ENCODE peak calls at places on chromosomes 11 and 22, in nine cellular contexts. L is BJ, O is astrocyte of the cerebellum, Z is DND-41, B is heart right ventricle, K is AG04449, A is MM.1S, V is coronary artery, J is cardiac muscle cell. F is an unnamed sample.

GRCh38 chr11:128555606-128556005 is 31.8 kb downstream of the ETS1 start:
- DNase-seq in B (no peak), L (no peak), O (no peak), Z (no peak), J (peak), A (no peak), K (no peak), V (no peak), F (no peak)

GRCh38 chr11:127993788-127994187 is 593.6 kb downstream of the ETS1 start:
- DNase-seq in K (no peak), J (no peak), O (no peak), A (no peak), L (no peak), B (no peak), V (no peak), Z (no peak), F (no peak)

GRCh38 chr11:32960553-32961164 is 55.0 kb upstream of the DEPDC7 start:
- DNase-seq in J (peak), K (peak), B (no peak), Z (no peak), L (peak), A (peak), V (no peak), O (peak), F (peak)

GRCh38 chr22:37801946-37802309 is 5.8 kb upstream of the GCAT start:
- DNase-seq in A (no peak), V (no peak), Z (peak), J (no peak), K (no peak), B (no peak), L (no peak), O (no peak), F (no peak)

GRCh38 chr11:96045622-96046456 is 121.9 kb upstream of the MTMR2 start:
- DNase-seq in B (peak), L (peak), K (peak), O (peak), J (peak), V (peak), A (peak), Z (no peak), F (peak)

GRCh38 chr11:44178381-44178780 is 82.9 kb downstream of the EXT2 start:
- DNase-seq in B (peak), Z (no peak), O (no peak), K (peak), J (peak), A (no peak), V (no peak), L (peak), F (no peak)

GRCh38 chr11:77071671-77072605 is 5.2 kb downstream of the CAPN5 start:
- DNase-seq in J (no peak), K (no peak), V (peak), Z (no peak), O (no peak), B (no peak), L (no peak), A (no peak), F (no peak)

GRCh38 chr11:78744202-78744601 is 169.5 kb upstream of the NARS2 start:
- DNase-seq in B (no peak), L (no peak), Z (no peak), A (no peak), V (no peak), J (no peak), K (no peak), O (no peak), F (no peak)

GRCh38 chr11:76824980-76825725 is 35.6 kb upstream of the ACER3 start:
- DNase-seq in V (no peak), A (no peak), J (no peak), K (no peak), Z (no peak), L (no peak), B (no peak), O (no peak), F (no peak)

GRCh38 chr22:28864878-28865596 is 18.3 kb upstream of the ZNRF3 start:
- DNase-seq in L (no peak), K (no peak), Z (no peak), V (no peak), B (no peak), A (no peak), J (no peak), O (no peak), F (no peak)

GRCh38 chr11:123173040-123173855 is 21.8 kb downstream of the CLMP start:
- DNase-seq in Z (no peak), B (no peak), K (peak), L (peak), V (no peak), J (no peak), O (peak), A (no peak), F (peak)

GRCh38 chr11:27076121-27076589 is 35.5 kb downstream of the BBOX1 start:
- DNase-seq in L (no peak), J (peak), B (no peak), K (no peak), Z (no peak), O (no peak), A (no peak), V (no peak), F (no peak)

GRCh38 chr11:68756171-68756766 is 4.9 kb upstream of the TESMIN start:
- DNase-seq in A (no peak), V (no peak), K (no peak), O (no peak), B (no peak), J (no peak), L (no peak), Z (no peak), F (no peak)

GRCh38 chr11:45444796-45445195 is 158.7 kb upstream of the SYT13 start:
- DNase-seq in K (no peak), L (no peak), J (no peak), B (no peak), O (no peak), V (no peak), A (no peak), Z (no peak), F (no peak)

GRCh38 chr11:110147965-110148709 is 54.9 kb downstream of the ZC3H12C start:
- DNase-seq in O (peak), A (no peak), V (no peak), L (no peak), J (no peak), K (peak), B (no peak), Z (no peak), F (peak)

GRCh38 chr11:62124186-62125113 is 639 bp downstream of the INCENP start:
- DNase-seq in B (peak), J (peak), K (no peak), O (no peak), V (peak), Z (peak), A (peak), L (no peak), F (no peak)

GRCh38 chr11:123409456-123409801 is 20.6 kb upstream of the GRAMD1B start:
- DNase-seq in O (no peak), J (no peak), Z (no peak), V (no peak), L (no peak), B (no peak), A (no peak), K (no peak), F (no peak)

GRCh38 chr11:104522650-104523049 is 358.7 kb upstream of the PDGFD start:
- DNase-seq in J (no peak), O (no peak), A (no peak), L (no peak), B (no peak), Z (no peak), K (no peak), V (no peak), F (no peak)
- H3K4me3 ChIP-seq in J (no peak), O (no peak), A (no peak), L (no peak), B (no peak), Z (no peak), K (no peak), V (no peak), F (no peak)

GRCh38 chr11:4606231-4607015 is 1.6 kb downstream of the TRIM68 start:
- DNase-seq in Z (no peak), L (no peak), J (no peak), O (peak), B (no peak), K (no peak), A (no peak), V (no peak), F (no peak)

GRCh38 chr11:4605057-4605456 is 3.0 kb downstream of the TRIM68 start:
- DNase-seq in J (no peak), L (no peak), O (no peak), V (no peak), Z (no peak), K (no peak), B (no peak), A (no peak), F (no peak)

GRCh38 chr11:4610258-4610935 is 2.4 kb upstream of the TRIM68 start:
- DNase-seq in Z (no peak), B (peak), A (peak), J (no peak), L (no peak), K (no peak), O (no peak), V (no peak), F (no peak)

GRCh38 chr11:4607111-4607510 is 920 bp downstream of the TRIM68 start:
- DNase-seq in O (no peak), Z (no peak), B (no peak), A (no peak), V (no peak), L (no peak), J (no peak), K (no peak), F (no peak)

DNA sequence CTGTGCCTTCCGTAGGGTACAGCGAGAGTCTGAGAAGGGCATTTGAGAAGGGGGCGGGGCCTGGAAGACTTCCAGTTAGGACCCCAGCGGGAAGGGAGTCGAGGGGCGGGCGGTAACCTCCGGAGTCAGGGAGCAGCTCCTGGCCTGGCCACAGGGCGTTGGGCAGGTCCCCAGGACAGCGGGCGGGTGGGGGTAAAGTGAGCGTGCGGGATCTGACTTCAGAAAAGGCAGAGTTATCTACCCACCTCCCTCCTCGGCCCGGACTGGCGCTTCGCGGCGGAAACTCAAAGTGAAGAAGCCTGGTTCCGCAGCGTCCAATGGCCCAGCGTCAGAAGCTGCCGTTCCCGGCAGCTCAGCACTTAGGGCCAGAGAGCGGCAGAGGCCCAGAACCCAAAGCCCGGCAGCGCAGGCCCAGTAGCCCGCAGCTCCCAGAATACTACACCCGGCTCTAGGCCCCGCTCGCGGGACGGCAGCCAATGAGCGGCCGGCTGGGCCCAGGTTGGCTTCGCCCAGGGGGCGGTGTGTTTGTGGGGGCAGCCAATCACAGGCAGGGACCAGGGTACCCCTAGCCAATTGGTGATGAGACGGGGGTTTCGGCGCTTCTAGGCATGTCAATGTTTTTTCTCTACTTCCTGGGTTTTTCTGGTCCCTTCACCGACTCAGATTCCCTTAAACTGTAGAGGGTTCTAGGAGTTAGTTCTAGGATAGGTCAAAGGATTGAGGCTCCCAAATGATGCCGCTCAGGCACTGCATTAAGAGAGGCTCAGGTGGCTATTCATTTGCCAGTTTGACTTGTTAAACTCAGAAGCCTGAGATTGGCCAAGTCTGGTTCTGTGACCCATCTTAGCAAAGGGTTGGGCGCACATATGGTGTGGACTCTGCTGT is at the start of gene TRIM68:
- DNase-seq in K (peak), J (peak), L (peak), A (peak), O (peak), Z (peak), V (peak), B (peak), F (peak)
- TF ChIP-seq CTCF in K (no peak), J (no peak), L (no peak), A (no peak), O (no peak), Z (no peak), V (no peak), B (no peak), F (no peak)

GRCh38 chr11:120501440-120501839 is 10.1 kb upstream of the GRIK4 start:
- DNase-seq in J (no peak), K (no peak), Z (no peak), V (no peak), L (no peak), A (no peak), O (no peak), B (no peak), F (no peak)
- H3K4me3 ChIP-seq in J (no peak), K (no peak), Z (no peak), V (no peak), L (no peak), A (no peak), O (no peak), B (no peak), F (no peak)

DNA sequence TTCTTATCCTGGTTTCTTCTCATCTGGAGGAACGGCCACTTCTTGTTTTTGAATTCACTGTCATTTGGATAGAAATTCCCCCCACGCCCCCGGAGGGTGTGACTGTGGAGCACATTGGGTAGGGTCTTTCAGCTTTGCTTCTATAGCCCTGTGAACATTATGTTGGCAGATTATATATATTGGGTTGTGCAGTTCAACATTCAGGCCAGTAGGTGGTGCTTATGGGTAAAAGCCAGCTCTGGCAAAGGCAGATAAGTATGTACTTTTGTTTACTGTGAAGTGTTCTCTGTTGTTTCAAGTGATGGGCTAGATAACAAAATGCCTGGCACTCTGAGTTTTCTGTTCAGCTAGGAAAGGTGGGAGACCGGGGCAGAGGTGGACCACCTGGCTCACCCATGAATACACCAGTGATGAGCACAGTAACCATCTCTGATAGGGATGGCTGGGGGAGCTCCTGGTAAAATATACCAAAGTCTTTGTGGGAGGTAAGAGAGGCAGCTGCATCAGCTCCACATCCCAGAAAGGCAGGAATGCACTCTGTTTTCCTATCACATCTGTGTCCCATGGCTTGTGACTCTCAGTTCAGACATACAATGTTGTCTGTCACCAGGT is 1348.2 kb upstream of the RAG2 start:
- DNase-seq in J (peak), K (no peak), A (peak), O (peak), B (no peak), Z (peak), V (no peak), L (no peak), F (no peak)
- TF ChIP-seq CTCF in J (peak), K (peak), A (peak), O (peak), B (peak), Z (peak), V (no peak), L (peak), F (peak)

GRCh38 chr11:2400069-2400760 is at the start of gene TSSC4:
- DNase-seq in V (peak), A (peak), O (peak), L (peak), J (peak), B (peak), Z (peak), K (peak), F (peak)

GRCh38 chr11:2399488-2400068 is 972 bp upstream of the TSSC4 start:
- DNase-seq in B (no peak), J (no peak), L (no peak), A (peak), Z (peak), V (peak), K (no peak), O (no peak), F (no peak)

GRCh38 chr11:2400761-2401435 is 348 bp downstream of the TSSC4 start:
- DNase-seq in O (no peak), A (no peak), J (no peak), Z (no peak), K (no peak), V (no peak), L (no peak), B (no peak), F (no peak)

GRCh38 chr11:2397005-2397404 is 3.5 kb upstream of the TSSC4 start:
- DNase-seq in L (no peak), Z (no peak), K (no peak), J (no peak), B (no peak), A (no peak), O (no peak), V (no peak), F (no peak)

GRCh38 chr11:2398664-2399355 is 1.7 kb upstream of the TSSC4 start:
- DNase-seq in J (no peak), O (no peak), A (no peak), L (no peak), V (no peak), K (no peak), B (no peak), Z (no peak), F (no peak)
- H3K4me3 ChIP-seq in J (no peak), O (peak), A (peak), L (peak), V (peak), K (peak), B (no peak), Z (peak), F (peak)

DNA sequence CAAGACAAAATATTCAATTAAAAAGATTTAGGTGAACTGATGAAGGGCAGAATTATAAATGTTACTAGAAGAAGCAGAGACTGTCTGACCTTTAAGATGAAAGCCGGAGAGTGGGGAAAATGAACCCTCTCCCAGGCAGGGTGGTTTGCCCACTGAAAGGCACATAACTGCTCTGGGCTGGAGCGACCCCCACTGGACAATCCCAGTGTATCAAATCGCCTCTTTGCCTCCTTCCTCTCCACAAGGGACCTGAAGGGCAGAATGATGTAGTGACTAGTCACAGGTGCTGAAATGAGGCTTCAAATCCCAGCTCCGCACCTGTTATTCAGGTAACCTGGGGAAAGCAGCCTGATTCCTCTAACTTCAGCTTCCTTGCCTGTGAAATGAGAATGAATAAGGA is 69.0 kb downstream of the EFCAB6 start:
- DNase-seq in Z (no peak), K (no peak), V (no peak), A (peak), B (no peak), J (peak), O (no peak), L (no peak), F (no peak)
- TF ChIP-seq CTCF in Z (no peak), K (no peak), V (no peak), A (peak), B (no peak), J (peak), O (peak), L (no peak), F (peak)

DNA sequence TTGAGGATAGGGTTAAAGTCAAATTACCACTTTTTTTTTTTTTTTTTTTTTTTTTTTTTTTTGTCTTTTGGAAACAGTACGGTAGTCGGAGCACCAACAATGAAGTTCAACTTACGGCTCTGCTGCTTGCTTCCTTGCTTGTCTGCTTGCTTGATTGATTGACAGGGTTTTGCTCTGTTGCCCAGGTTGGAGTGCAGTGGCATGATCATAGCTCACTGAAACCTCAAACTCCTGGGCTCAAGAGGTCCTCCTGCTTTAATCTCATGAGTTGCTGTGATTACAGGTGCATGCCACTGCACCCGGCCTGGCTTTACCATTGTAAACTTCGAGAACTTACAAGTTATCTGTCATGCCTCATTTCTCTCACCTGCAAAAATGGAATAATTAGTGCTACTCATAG is 5.8 kb downstream of the SGSM3 start:
- DNase-seq in O (no peak), J (no peak), L (no peak), Z (no peak), K (no peak), V (no peak), A (no peak), B (no peak), F (no peak)
- H3K4me3 ChIP-seq in O (no peak), J (no peak), L (no peak), Z (no peak), K (no peak), V (no peak), A (no peak), B (no peak), F (no peak)

DNA sequence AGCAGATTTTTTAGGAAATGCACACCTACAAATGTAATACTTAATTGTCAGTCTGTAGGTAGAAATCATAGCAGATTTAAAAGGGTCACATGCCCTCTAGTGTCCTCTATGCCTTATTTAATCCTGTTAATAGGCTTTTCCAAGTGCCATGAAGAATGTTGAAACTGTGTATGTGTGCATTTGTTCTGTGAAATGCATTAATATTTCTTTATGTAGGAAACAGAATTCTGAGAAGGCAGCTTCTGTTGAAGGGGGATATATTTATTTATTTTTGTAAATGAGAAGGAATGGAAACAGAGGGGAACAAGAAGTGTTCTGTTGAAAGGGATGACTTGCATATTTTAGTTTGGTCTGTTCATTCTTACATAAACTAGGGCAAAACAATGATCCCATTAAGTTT is 51.0 kb downstream of the SVIP start:
- DNase-seq in Z (no peak), O (no peak), A (peak), L (no peak), B (no peak), V (no peak), J (no peak), K (no peak), F (no peak)
- TF ChIP-seq CTCF in Z (peak), O (no peak), A (peak), L (no peak), B (no peak), V (no peak), J (no peak), K (no peak), F (no peak)

DNA sequence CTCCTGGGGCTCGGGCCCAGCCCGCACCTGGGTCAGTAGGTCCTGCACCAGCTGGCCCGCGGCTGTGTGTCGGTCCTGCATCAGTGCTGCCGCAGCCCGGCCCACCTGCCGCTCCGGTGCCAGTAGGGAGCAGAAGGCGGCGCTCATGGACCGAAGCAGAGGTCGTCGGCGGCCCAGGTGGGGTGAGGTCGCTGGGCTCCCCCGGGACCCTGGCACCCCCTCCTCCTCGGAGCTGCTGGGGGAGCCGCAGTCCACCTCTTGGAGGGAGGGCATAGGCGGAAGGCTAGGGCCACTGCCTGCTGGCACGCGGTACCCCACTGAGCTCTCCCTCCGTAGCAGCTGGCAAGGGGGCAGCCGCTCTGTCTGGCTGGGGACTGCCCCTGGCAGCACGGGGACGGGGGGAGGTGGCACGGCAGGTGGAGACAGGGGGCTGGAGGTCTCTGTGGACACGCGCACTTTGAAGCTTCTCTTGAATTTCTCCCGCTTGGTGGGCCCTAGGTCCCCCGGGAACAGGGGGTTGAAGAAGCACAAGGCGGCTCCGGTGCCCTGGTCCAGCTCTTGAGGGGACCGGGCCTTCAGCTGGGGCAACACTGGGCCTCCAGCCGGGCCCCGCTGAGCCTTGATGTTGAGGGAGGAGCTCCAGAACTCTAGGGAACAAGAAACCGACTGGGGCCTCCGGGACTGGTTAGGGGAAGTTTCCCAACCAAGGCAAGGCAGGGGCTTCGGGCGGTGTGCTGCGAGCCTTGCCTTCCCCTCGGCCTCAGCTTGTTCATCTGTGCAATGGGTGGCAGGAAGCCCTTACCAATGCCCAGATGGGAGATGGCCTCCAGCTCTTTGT is 1.4 kb downstream of the RIN1 start:
- DNase-seq in Z (no peak), K (no peak), L (no peak), J (no peak), A (no peak), O (no peak), B (no peak), V (peak), F (no peak)
- H3K4me3 ChIP-seq in Z (no peak), K (peak), L (peak), J (no peak), A (no peak), O (peak), B (no peak), V (peak), F (peak)

F was measured in retinal pigment epithelial cell.